ENCODE peak calls at places on chromosomes 2 and 18, in four cellular contexts. L is upper lobe of right lung, C is mammary epithelial cell, K is coronary artery. G is an unnamed sample.

GRCh38 chr2:35468271-35468670 is 887.3 kb upstream of the CRIM1 start:
- DNase-seq in L (no peak), C (no peak), K (no peak), G (no peak)

GRCh38 chr2:36653967-36654694 is 42.4 kb upstream of the VIT start:
- DNase-seq in L (no peak), C (no peak), K (no peak), G (no peak)

GRCh38 chr18:11506871-11507270 is 102.5 kb upstream of the SLC35G4 start:
- DNase-seq in L (no peak), C (no peak), K (no peak), G (no peak)

GRCh38 chr2:10360460-10361219 is 57.9 kb downstream of the HPCAL1 start:
- DNase-seq in L (no peak), C (no peak), K (no peak), G (no peak)

GRCh38 chr2:16142383-16143361 is 202.3 kb downstream of the MYCN start:
- DNase-seq in L (no peak), C (no peak), K (no peak), G (no peak)

GRCh38 chr2:197372582-197372981 is 62.0 kb upstream of the ANKRD44 start:
- DNase-seq in L (no peak), C (no peak), K (no peak), G (no peak)

GRCh38 chr2:223005496-223005895 is 46.5 kb upstream of the KCNE4 start:
- DNase-seq in L (no peak), C (no peak), K (no peak), G (no peak)

GRCh38 chr18:51890762-51891161 is 449.2 kb upstream of the DCC start:
- DNase-seq in L (peak), C (peak), K (no peak), G (no peak)

GRCh38 chr2:27870724-27871123 is 19.5 kb downstream of the RBKS start:
- DNase-seq in L (no peak), C (peak), K (no peak), G (no peak)

GRCh38 chr18:63869374-63869773 is 18.1 kb upstream of the SERPINB2 start:
- DNase-seq in L (no peak), C (no peak), K (no peak), G (peak)

GRCh38 chr2:74373985-74374384 is 6.1 kb downstream of the DCTN1 start:
- DNase-seq in L (no peak), C (no peak), K (no peak), G (no peak)

GRCh38 chr18:9941660-9942059 is 27.8 kb downstream of the VAPA start:
- DNase-seq in L (no peak), C (no peak), K (no peak), G (no peak)

GRCh38 chr2:106299696-106300095 is 105.6 kb upstream of the UXS1 start:
- DNase-seq in L (no peak), C (no peak), K (no peak), G (no peak)

GRCh38 chr18:11154369-11154982 is 5.1 kb upstream of the PIEZO2 start:
- DNase-seq in L (no peak), C (peak), K (no peak), G (no peak)

GRCh38 chr18:76668546-76668945 is 153.8 kb upstream of the ZNF236 start:
- DNase-seq in L (no peak), C (no peak), K (no peak), G (no peak)

GRCh38 chr2:202154613-202155281 is 81.7 kb downstream of the KIAA2012 start:
- DNase-seq in L (no peak), C (no peak), K (no peak), G (no peak)

GRCh38 chr2:120203341-120204021 is 19.7 kb downstream of the TMEM185B start:
- DNase-seq in L (peak), C (peak), K (no peak), G (no peak)

GRCh38 chr2:341912-342311 is 54.0 kb upstream of the ALKAL2 start:
- DNase-seq in L (no peak), C (no peak), K (no peak), G (no peak)

GRCh38 chr2:26000561-26001211 is 18.4 kb upstream of the KIF3C start:
- DNase-seq in L (peak), C (peak), K (no peak), G (no peak)

GRCh38 chr2:157732596-157732995 is 103.9 kb upstream of the ACVR1C start:
- DNase-seq in L (no peak), C (no peak), K (no peak), G (no peak)

GRCh38 chr2:219247678-219248642 is 2.7 kb downstream of the STK16 start:
- DNase-seq in L (no peak), C (no peak), K (no peak), G (no peak)
- H3K4me3 ChIP-seq in L (no peak), C (no peak), K (no peak), G (no peak)

GRCh38 chr2:46350030-46350699 is 53.0 kb downstream of the EPAS1 start:
- DNase-seq in L (no peak), C (no peak), K (no peak), G (no peak)

GRCh38 chr2:46351388-46352141 is 54.4 kb downstream of the EPAS1 start:
- DNase-seq in L (no peak), C (no peak), K (no peak), G (no peak)

GRCh38 chr2:46346719-46347118 is 49.5 kb downstream of the EPAS1 start:
- DNase-seq in L (no peak), C (no peak), K (no peak), G (no peak)

GRCh38 chr2:46347649-46348280 is 50.6 kb downstream of the EPAS1 start:
- DNase-seq in L (no peak), C (no peak), K (no peak), G (no peak)

DNA sequence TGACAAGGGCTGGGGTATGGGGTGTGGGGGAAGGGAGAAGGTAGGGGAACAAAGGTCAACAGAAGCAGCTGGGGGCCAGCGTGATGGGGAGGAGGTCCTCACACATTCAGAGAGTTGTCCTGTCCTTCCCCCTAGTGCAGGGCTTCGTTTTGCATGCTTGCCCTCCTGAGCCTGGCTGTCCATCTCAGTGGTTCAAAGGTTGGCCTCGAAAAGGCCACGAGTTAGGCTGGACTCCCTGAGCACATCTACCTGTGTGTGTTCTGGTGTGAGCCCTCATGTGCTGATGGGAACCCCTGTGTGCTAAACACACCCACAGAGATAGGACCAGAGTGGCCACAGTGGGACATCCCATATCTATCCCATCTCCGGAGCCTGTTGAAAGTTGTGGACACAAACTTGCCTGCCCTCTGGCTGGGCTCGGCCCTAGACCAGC is 51.9 kb downstream of the EPAS1 start:
- DNase-seq in L (no peak), C (no peak), K (no peak), G (no peak)
- H3K27ac ChIP-seq in L (peak), C (no peak), K (no peak), G (no peak)

GRCh38 chr2:55099878-55100820 is 49.9 kb upstream of the RTN4 start:
- DNase-seq in L (no peak), C (no peak), K (no peak), G (no peak)
- H3K4me3 ChIP-seq in L (no peak), C (no peak), K (peak), G (no peak)

GRCh38 chr2:43241558-43241957 is 15.2 kb upstream of the ZFP36L2 start:
- DNase-seq in L (no peak), C (no peak), K (no peak), G (no peak)

GRCh38 chr2:43238176-43238575 is 11.8 kb upstream of the ZFP36L2 start:
- DNase-seq in L (no peak), C (no peak), K (no peak), G (no peak)

GRCh38 chr2:43238813-43239212 is 12.4 kb upstream of the ZFP36L2 start:
- DNase-seq in L (no peak), C (no peak), K (no peak), G (no peak)

GRCh38 chr2:43239981-43240761 is 13.8 kb upstream of the ZFP36L2 start:
- DNase-seq in L (no peak), C (no peak), K (no peak), G (no peak)

GRCh38 chr2:43240762-43241150 is 14.3 kb upstream of the ZFP36L2 start:
- DNase-seq in L (no peak), C (no peak), K (no peak), G (no peak)
- H3K27ac ChIP-seq in L (peak), C (no peak), K (no peak), G (no peak)

DNA sequence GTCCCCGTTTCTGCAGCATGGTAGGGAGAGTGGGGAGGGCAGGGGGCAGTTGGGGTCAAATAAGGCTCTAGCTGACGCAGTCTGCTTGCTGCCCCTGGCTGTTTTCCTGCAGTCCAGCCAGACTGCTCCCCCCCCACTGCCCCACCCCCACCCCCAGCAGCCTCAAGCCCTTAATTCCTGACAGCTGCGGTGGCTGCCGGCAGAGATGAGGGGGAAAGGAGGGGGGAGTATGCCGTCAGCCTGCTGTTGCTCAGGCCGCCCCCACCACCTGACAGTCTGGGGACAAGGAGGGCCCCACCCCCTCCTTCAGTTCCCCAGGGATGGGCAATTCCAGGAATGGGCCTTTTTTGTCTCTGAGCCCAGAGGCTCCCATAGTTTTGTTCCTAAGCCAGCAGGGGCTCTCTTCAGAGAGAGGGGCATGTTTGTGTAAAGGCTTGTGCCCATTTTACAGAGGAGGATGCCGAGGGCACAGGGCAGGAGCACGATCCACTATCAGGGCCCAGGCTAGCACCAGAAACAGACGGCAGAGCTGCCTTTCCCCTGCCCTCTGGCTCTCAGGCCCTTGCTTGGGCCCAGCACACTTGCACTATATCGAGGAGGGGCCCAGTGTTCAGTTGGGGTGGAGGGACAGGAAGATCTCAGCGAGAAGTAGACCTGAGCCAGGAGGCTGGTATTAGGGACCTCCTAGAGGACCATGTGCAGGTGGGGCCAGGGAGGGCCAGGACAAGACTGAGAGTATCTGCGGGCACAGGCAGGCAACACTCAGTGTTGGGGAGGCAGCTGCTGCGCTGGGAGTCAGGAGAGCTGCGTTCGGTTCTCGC is 1.5 kb upstream of the WNT10A start:
- DNase-seq in L (peak), C (no peak), K (no peak), G (no peak)
- H3K4me3 ChIP-seq in L (no peak), C (no peak), K (no peak), G (no peak)

GRCh38 chr2:217830061-217830460 is 172.7 kb downstream of the TNS1 start:
- DNase-seq in L (no peak), C (no peak), K (no peak), G (no peak)
- H3K27ac ChIP-seq in L (peak), C (no peak), K (no peak), G (no peak)

DNA sequence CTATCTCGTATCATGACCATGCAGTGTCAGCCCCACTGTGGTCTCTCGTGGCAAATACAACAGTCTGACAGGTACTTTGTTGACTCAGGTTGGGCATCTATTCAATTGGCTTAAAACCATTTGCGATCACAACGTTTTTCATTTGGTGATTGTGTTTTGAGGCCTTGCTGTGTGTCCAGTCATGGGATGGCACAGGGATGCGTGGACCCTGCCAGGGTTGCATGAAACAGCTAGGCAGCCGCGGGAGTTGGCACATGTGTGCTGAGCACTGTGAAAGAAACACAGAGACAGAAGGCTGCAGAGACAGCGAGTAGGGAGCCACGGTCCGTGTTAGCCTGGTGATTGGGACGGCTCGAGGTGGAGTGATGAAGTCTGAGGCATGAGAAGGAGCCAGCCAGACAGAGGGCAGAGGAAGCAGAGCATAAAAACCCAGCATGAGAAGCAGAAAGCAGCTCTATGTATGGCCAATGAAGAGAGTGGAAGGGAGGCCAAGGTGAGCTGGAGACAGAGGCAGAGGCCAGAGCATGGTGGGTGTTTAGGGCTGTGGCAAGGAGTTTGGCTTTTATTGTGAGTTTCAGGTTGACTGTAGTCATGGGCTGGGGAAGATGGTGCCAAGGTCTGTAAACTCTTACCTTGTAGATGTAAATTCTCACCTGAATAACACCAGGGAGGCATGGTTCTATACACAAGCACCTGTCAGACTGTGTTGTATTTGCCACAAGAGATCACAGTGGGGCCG is 31.8 kb upstream of the IL1R1 start:
- DNase-seq in L (no peak), C (no peak), K (no peak), G (no peak)
- H3K4me3 ChIP-seq in L (no peak), C (no peak), K (no peak), G (no peak)

GRCh38 chr2:138276367-138276766 is 225.2 kb upstream of the SPOPL start:
- DNase-seq in L (no peak), C (no peak), K (no peak), G (no peak)
- H3K27ac ChIP-seq in L (no peak), C (no peak), K (no peak), G (peak)

DNA sequence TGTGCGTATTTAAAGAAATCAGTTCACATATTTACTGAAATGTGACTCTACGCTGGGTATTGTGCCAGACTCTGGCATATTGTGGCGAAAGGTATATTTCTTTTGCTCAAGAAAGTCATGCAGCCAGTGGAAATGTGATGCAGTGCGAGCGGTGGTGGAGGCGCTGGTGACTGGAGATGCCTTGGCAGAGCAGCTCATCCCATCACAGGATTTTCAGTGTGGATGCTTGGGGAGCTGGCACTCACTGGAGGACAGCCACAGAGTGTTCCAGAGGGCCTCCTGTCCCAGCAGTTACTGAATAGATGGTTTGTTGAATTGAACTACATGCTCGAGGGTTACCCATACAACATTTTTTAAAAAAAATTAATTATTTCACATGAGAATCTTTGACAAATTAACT is 117.6 kb downstream of the ZNF407 start:
- DNase-seq in L (no peak), C (no peak), K (no peak), G (no peak)
- H3K4me3 ChIP-seq in L (no peak), C (no peak), K (no peak), G (no peak)

GRCh38 chr2:240233891-240234502 is 93.5 kb upstream of the OTOS start:
- DNase-seq in L (peak), C (no peak), K (peak), G (peak)

GRCh38 chr2:240235811-240236210 is 95.4 kb upstream of the OTOS start:
- DNase-seq in L (no peak), C (no peak), K (peak), G (no peak)

GRCh38 chr2:240232961-240233890 is 92.8 kb upstream of the OTOS start:
- DNase-seq in L (peak), C (peak), K (peak), G (peak)

GRCh38 chr2:240235149-240235803 is 94.8 kb upstream of the OTOS start:
- DNase-seq in L (peak), C (no peak), K (peak), G (peak)

DNA sequence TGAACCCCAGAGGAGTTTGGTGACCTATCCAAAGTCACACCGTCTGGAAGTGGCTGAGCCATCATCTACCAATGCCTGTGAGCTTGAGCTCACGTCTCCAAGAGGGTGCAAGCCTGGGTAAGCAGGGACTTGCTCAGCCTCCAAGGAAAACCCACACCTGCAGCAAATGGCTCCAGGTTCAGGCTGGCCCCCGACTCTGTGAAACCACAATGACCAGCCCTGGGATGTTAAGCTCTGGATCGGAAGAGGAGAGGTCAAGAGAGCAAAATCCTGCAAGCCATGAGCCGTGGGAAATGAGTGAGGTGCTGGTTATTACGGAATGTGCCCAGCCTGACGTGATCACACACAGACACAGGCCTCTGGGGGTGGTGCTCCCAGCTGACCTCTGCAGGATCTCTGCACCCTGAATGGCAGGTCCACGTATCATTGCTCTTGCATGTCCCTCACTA is 94.1 kb upstream of the OTOS start:
- DNase-seq in L (peak), C (peak), K (peak), G (no peak)
- H3K27ac ChIP-seq in L (no peak), C (no peak), K (no peak), G (no peak)